ENCODE peak calls at places on chromosomes 4 and X, in four cellular contexts. U, B, J and X are unnamed samples.

GRCh38 chr4:118351851-118352827 is 664 bp downstream of the PRSS12 start:
- DNase-seq in U (peak), B (peak), J (no peak), X (peak)

GRCh38 chr4:75244325-75244724 is 269.9 kb downstream of the RCHY1 start:
- DNase-seq in U (no peak), B (no peak), J (no peak), X (no peak)

GRCh38 chrX:130144509-130144908 is 21.1 kb downstream of the AIFM1 start:
- DNase-seq in U (no peak), B (no peak), J (no peak), X (no peak)

GRCh38 chr4:143768007-143768591 is 67.6 kb upstream of the FREM3 start:
- DNase-seq in U (no peak), B (no peak), J (no peak), X (no peak)

GRCh38 chr4:143489116-143489515 is 24.4 kb upstream of the SMARCA5 start:
- DNase-seq in U (no peak), B (no peak), J (no peak), X (no peak)

GRCh38 chr4:100430441-100430840 is 87.4 kb downstream of the EMCN start:
- DNase-seq in U (no peak), B (no peak), J (no peak), X (peak)

GRCh38 chr4:110452546-110452945 is 23.4 kb upstream of the ENPEP start:
- DNase-seq in U (no peak), B (peak), J (no peak), X (no peak)

GRCh38 chr4:140242357-140243284 is 88.6 kb upstream of the MAML3 start:
- DNase-seq in U (no peak), B (no peak), J (no peak), X (peak)

GRCh38 chr4:120692964-120693363 is 229.6 kb downstream of the PRDM5 start:
- DNase-seq in U (peak), B (no peak), J (no peak), X (no peak)

GRCh38 chrX:64976673-64977040 is 407 bp upstream of the ZC4H2 start:
- DNase-seq in U (no peak), B (peak), J (no peak), X (no peak)

GRCh38 chr4:158802914-158803313 is 34.1 kb downstream of the FNIP2 start:
- DNase-seq in U (no peak), B (no peak), J (no peak), X (no peak)

GRCh38 chrX:155086202-155086840 is 15.0 kb downstream of the BRCC3 start:
- DNase-seq in U (peak), B (peak), J (no peak), X (peak)

GRCh38 chrX:2264179-2265030 is 236.4 kb downstream of the DHRSX start:
- DNase-seq in U (no peak), B (peak), J (no peak), X (no peak)

GRCh38 chr4:57182132-57182874 is 72.1 kb upstream of the IGFBP7 start:
- DNase-seq in U (no peak), B (no peak), J (no peak), X (peak)

GRCh38 chrX:97629597-97629985 is 745.9 kb downstream of the RPA4 start:
- DNase-seq in U (no peak), B (no peak), J (no peak), X (no peak)

GRCh38 chr4:147109800-147110199 is 164.1 kb upstream of the TTC29 start:
- DNase-seq in U (no peak), B (no peak), J (no peak), X (no peak)

GRCh38 chr4:134935320-134935719 is 733.7 kb upstream of the PABPC4L start:
- DNase-seq in U (peak), B (peak), J (no peak), X (peak)

GRCh38 chr4:75672461-75673026 is 667 bp downstream of the G3BP2 start:
- DNase-seq in U (peak), B (peak), J (peak), X (peak)

GRCh38 chr4:108213308-108213707 is 44.6 kb upstream of the LEF1 start:
- DNase-seq in U (no peak), B (no peak), J (no peak), X (no peak)

GRCh38 chrX:101550825-101551767 is 749 bp downstream of the ARMCX1 start:
- DNase-seq in U (peak), B (peak), J (peak), X (no peak)

GRCh38 chr4:74375824-74376426 is 11.0 kb downstream of the EREG start:
- DNase-seq in U (peak), B (no peak), J (no peak), X (no peak)

GRCh38 chrX:120450163-120450562 is 18.9 kb downstream of the LAMP2 start:
- DNase-seq in U (no peak), B (no peak), J (no peak), X (peak)

GRCh38 chrX:6012357-6012756 is 216.3 kb downstream of the NLGN4X start:
- DNase-seq in U (no peak), B (no peak), J (no peak), X (no peak)

GRCh38 chrX:19789782-19790181 is 97.6 kb downstream of the SH3KBP1 start:
- DNase-seq in U (no peak), B (no peak), J (no peak), X (peak)

GRCh38 chr4:135838889-135839288 is 1637.3 kb upstream of the PABPC4L start:
- DNase-seq in U (peak), B (peak), J (no peak), X (peak)

GRCh38 chrX:21479695-21480280 is 105.6 kb downstream of the CNKSR2 start:
- DNase-seq in U (peak), B (peak), J (no peak), X (peak)

GRCh38 chrX:70219938-70220764 is 14.3 kb upstream of the AWAT1 start:
- DNase-seq in U (peak), B (peak), J (peak), X (no peak)

GRCh38 chr4:3115637-3116300 is 41.3 kb downstream of the HTT start:
- DNase-seq in U (peak), B (no peak), J (no peak), X (no peak)

GRCh38 chr4:151324449-151325319 is 721 bp downstream of the SH3D19 start:
- DNase-seq in U (peak), B (peak), J (peak), X (no peak)

GRCh38 chrX:41827886-41828285 is 95.5 kb downstream of the CASK start:
- DNase-seq in U (no peak), B (no peak), J (no peak), X (no peak)

GRCh38 chr4:40978548-40978947 is 228.8 kb downstream of the NSUN7 start:
- DNase-seq in U (no peak), B (no peak), J (no peak), X (no peak)

GRCh38 chr4:148330161-148330560 is 112.1 kb downstream of the NR3C2 start:
- DNase-seq in U (no peak), B (no peak), J (no peak), X (no peak)

GRCh38 chr4:109298279-109299010 is 4.0 kb downstream of the COL25A1 start:
- DNase-seq in U (peak), B (no peak), J (no peak), X (no peak)

GRCh38 chr4:4849524-4850193 is 9.8 kb upstream of the MSX1 start:
- DNase-seq in U (no peak), B (peak), J (no peak), X (no peak)

GRCh38 chrX:120457766-120458180 is 11.3 kb downstream of the LAMP2 start:
- DNase-seq in U (peak), B (no peak), J (peak), X (peak)

GRCh38 chr4:48931459-48931858 is 24.9 kb upstream of the OCIAD2 start:
- DNase-seq in U (no peak), B (no peak), J (no peak), X (no peak)

GRCh38 chrX:68938244-68939004 is 109.6 kb downstream of the EFNB1 start:
- DNase-seq in U (no peak), B (peak), J (no peak), X (peak)

GRCh38 chr4:54120517-54120916 is 20.6 kb downstream of the GSX2 start:
- DNase-seq in U (no peak), B (no peak), J (no peak), X (no peak)

GRCh38 chr4:54118850-54119589 is 19.1 kb downstream of the GSX2 start:
- DNase-seq in U (no peak), B (no peak), J (no peak), X (no peak)
- H3K4me3 ChIP-seq in U (no peak), B (no peak), J (no peak), X (no peak)

GRCh38 chr4:87105101-87105852 is 115.1 kb downstream of the KLHL8 start:
- DNase-seq in U (peak), B (no peak), J (no peak), X (no peak)

GRCh38 chr4:87100093-87100634 is 120.3 kb downstream of the KLHL8 start:
- DNase-seq in U (no peak), B (no peak), J (no peak), X (no peak)

GRCh38 chr4:87103086-87103485 is 117.3 kb downstream of the KLHL8 start:
- DNase-seq in U (no peak), B (no peak), J (no peak), X (no peak)

GRCh38 chr4:87103691-87104187 is 116.7 kb downstream of the KLHL8 start:
- DNase-seq in U (no peak), B (no peak), J (no peak), X (no peak)

DNA sequence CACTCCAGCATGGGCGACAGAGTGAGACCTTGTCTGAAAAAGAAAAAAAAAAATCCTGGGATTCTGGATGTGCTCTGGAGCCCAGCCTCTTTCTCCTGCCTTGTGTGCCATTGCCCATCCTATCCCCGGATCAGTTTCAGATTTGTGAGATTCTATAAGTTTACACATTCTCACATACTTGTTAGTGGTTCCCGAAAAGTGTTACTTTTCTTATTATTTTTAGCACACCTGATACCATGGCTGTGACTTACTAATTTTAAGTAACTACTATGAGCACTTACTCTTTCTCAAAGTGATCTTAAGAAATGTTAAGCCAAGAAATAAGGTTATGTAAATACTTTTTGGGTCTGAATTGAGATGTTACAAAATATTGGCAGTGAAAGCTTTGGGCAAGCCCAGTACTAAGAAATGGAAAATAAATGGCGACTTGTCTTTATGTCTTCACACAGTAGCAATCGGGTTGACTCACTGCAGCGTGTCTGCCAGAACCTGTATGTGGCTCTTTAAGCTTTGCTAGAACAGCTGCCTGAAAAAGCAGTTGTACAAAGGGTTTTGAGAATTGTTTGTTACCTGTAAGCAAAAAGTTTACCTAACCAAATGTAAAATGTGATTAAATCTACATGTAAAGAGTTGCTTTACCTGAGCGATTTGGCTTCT is 118.7 kb downstream of the KLHL8 start:
- DNase-seq in U (no peak), B (no peak), J (no peak), X (no peak)
- H3K4me3 ChIP-seq in U (no peak), B (no peak), J (no peak), X (no peak)

GRCh38 chrX:40003982-40004535 is 93.7 kb downstream of the BCOR start:
- DNase-seq in U (no peak), B (peak), J (no peak), X (no peak)
- H3K4me3 ChIP-seq in U (no peak), B (peak), J (no peak), X (no peak)

GRCh38 chrX:7815166-7815565 is 27.8 kb upstream of the VCX start:
- DNase-seq in U (no peak), B (no peak), J (no peak), X (no peak)
- H3K4me3 ChIP-seq in U (no peak), B (no peak), J (no peak), X (no peak)

GRCh38 chrX:122440832-122441231 is 743.2 kb upstream of the GRIA3 start:
- DNase-seq in U (no peak), B (no peak), J (no peak), X (no peak)
- H3K4me3 ChIP-seq in U (no peak), B (no peak), J (no peak), X (no peak)

GRCh38 chr4:153792007-153792892 is 3.4 kb upstream of the SFRP2 start:
- DNase-seq in U (peak), B (peak), J (no peak), X (peak)
- H3K4me3 ChIP-seq in U (peak), B (peak), J (peak), X (no peak)

DNA sequence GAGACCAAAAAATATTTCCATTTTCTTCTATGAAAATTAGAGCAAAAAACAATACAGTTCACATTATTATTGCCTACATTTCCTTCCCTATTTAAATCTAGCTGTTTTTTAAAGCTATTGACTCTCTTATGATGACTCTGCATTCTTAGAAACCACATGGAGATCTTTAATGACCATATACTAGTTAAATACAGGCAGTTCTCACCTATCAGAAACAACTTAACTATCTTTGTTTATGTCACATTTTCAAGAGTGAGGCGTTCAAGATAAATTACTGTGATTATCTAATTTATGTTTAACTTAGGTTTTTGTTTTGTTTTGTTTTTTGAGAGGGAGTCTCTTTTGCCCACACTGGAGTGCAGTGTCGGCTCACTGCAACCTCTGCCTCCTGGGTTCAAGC is 3.0 kb downstream of the CISD2 start:
- DNase-seq in U (no peak), B (no peak), J (no peak), X (peak)
- H3K4me3 ChIP-seq in U (no peak), B (peak), J (no peak), X (peak)